ENCODE peak calls at places on chromosome 10, in seven cellular contexts. H is sigmoid colon, B is A549, X is upper lobe of left lung, D is HepG2, W is stomach, T is K562. J is an unnamed sample.

GRCh38 chr10:124378817-124379510 is 39.8 kb downstream of the OAT start:
- DNase-seq in T (no peak), X (peak; percentile 68), W (no peak), B (peak; percentile 34), D (no peak), H (peak; percentile 58), J (no peak)

GRCh38 chr10:125343118-125343752 is 182.9 kb upstream of the CTBP2 start:
- DNase-seq in D (peak; percentile 7), W (no peak), T (peak; percentile 9), B (peak; percentile 20), H (no peak), X (no peak), J (peak; percentile 21)

GRCh38 chr10:36277459-36277858 is 635.4 kb upstream of the FZD8 start:
- DNase-seq in T (no peak), W (no peak), D (no peak), X (no peak), H (no peak), B (no peak), J (no peak)

GRCh38 chr10:127398140-127398966 is 150.8 kb upstream of the NPS start:
- DNase-seq in B (no peak), T (no peak), X (no peak), D (no peak), W (no peak), H (no peak), J (no peak)

GRCh38 chr10:7889947-7890542 is 71.7 kb downstream of the TAF3 start:
- DNase-seq in B (no peak), D (no peak), W (no peak), X (no peak), T (no peak), H (no peak), J (no peak)

GRCh38 chr10:84541289-84541637 is 212.9 kb downstream of the CCSER2 start:
- DNase-seq in D (peak; percentile 67), X (no peak), W (no peak), T (peak; percentile 33), B (no peak), H (no peak), J (no peak)

GRCh38 chr10:3785849-3786290 is 861 bp upstream of the KLF6 start:
- DNase-seq in H (peak; percentile 78), T (no peak), W (no peak), X (no peak), D (no peak), B (no peak), J (peak; percentile 58)

GRCh38 chr10:80472234-80473095 is 18.4 kb downstream of the TSPAN14 start:
- DNase-seq in X (no peak), W (no peak), D (no peak), B (no peak), H (no peak), T (no peak), J (no peak)

GRCh38 chr10:52703898-52704297 is 68.7 kb downstream of the MBL2 start:
- DNase-seq in W (no peak), D (no peak), B (no peak), X (no peak), T (no peak), H (no peak), J (no peak)

GRCh38 chr10:905503-905902 is 26.0 kb downstream of the LARP4B start:
- DNase-seq in B (no peak), H (no peak), T (no peak), X (no peak), D (no peak), W (no peak), J (no peak)

GRCh38 chr10:124742418-124743187 is 1.6 kb downstream of the FAM53B start:
- DNase-seq in X (peak; percentile 85), D (peak; percentile 57), T (peak; percentile 28), B (peak; percentile 54), W (no peak), H (peak; percentile 78), J (no peak)

GRCh38 chr10:101217450-101218281 is 11.6 kb downstream of the LBX1 start:
- DNase-seq in T (peak; percentile 43), W (no peak), H (no peak), X (peak; percentile 80), D (peak; percentile 35), B (peak; percentile 71), J (peak; percentile 36)

GRCh38 chr10:131816157-131816775 is 84.5 kb upstream of the PPP2R2D start:
- DNase-seq in H (no peak), W (peak; percentile 22), T (no peak), X (peak; percentile 38), B (no peak), D (no peak), J (no peak)

GRCh38 chr10:129335942-129336341 is 131.1 kb upstream of the MGMT start:
- DNase-seq in D (no peak), T (no peak), H (no peak), B (no peak), W (no peak), X (no peak), J (no peak)

GRCh38 chr10:129339191-129339590 is 127.8 kb upstream of the MGMT start:
- DNase-seq in W (no peak), B (no peak), T (no peak), D (no peak), H (no peak), X (no peak), J (no peak)

GRCh38 chr10:129334326-129334725 is 132.7 kb upstream of the MGMT start:
- DNase-seq in T (no peak), B (no peak), X (no peak), D (no peak), H (no peak), W (no peak), J (no peak)

GRCh38 chr10:129332476-129332875 is 134.6 kb upstream of the MGMT start:
- DNase-seq in T (peak; percentile 45), D (no peak), X (no peak), B (no peak), W (no peak), H (no peak), J (no peak)

DNA sequence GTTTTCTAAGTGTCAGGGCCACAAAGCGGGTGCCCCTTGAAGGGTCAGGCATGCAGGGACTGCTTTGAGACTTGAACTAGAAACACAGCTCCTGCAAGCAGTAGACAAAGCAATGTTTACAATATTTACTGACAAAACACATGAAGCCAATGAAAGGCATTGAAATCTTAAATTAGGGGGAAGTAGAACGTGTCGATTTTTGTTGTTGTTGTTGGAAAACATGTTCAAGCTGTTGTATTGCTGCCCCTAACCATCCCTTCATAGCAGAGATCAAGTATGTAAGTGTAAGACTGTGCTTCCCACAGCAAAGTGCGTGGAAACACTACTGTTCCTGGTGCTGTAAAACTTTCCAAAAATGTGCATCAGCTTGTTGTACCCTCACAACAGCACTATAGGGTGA is 131.6 kb upstream of the MGMT start:
- DNase-seq in W (no peak), H (no peak), D (no peak), X (no peak), B (no peak), T (no peak), J (no peak)
- TF ChIP-seq POLR2A in W (no peak), H (no peak), D (no peak), X (no peak), B (no peak), T (no peak), J (no peak)

DNA sequence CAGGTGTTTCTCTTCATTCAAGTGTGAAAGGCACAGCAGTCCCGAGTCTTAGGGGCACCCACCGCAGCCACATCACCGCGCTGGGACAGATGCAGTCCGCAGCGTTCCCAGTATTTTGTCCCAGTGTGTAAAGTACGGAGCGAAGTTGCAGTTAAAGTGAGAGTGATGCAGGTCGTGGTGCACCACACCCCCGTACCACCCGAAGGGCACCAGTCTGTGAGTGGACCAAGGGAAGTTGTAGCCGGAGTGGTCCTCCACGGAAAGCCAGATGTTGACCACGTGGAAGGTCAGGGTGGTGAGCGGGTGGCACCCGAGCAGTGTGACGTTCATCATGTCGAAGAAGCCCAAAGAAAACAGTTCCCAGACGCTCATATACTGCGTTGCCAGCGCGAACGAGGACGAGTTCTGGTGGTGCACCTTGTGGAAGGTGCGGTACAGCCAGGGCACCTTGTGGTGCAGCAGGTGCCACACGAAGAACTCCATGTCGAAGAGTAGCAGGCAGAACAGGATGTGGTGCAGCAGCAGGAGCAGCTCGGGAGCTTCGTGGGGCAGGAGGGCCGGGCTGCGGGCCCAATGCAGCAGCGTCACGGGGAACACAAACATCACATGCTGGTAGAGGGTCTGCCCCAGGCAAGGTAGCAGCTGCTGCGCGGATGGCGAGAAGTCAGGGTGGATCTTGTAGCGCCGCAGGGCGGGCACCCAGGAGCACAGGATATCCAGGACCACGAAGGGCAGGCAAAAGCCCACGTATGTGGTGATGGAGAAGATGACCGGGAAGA is 526 bp downstream of the CH25H start:
- DNase-seq in B (no peak), T (no peak), W (peak; percentile 26), D (no peak), X (peak; percentile 86), H (peak; percentile 74), J (peak; percentile 18)
- H3K4me3 ChIP-seq in B (peak overlapping the region; percentile 49), T (no peak overlapping the region), W (peak overlapping the region; percentile 50), D (no peak overlapping the region), X (peak overlapping the region; percentile 47), H (peak overlapping the region; percentile 44), J (peak overlapping the region; percentile 58)

DNA sequence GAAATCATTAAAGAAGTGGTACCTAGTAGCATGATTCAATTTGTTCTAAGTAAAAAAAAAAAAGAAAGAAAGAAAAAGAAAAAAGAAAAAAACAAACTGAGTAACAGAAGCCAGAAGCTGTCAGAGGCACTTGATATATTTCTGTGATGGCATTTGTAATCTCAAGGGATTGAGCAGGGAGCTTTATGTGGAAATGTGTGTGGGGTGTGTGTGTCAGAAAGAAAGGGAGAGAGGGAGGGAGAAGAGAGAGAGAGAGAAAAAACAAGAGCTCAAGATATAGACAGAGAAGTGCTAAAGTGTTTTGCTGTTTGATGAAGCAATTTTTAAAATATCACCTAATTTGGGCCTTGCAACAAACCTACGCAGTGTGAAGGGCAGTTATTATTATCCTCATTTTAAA is 357.6 kb upstream of the PCDH15 start:
- DNase-seq in X (no peak), T (no peak), W (no peak), B (no peak), D (no peak), H (no peak), J (no peak)
- TF ChIP-seq EP300 in X (no peak), T (no peak), W (no peak), B (no peak), D (no peak), H (no peak), J (no peak)

DNA sequence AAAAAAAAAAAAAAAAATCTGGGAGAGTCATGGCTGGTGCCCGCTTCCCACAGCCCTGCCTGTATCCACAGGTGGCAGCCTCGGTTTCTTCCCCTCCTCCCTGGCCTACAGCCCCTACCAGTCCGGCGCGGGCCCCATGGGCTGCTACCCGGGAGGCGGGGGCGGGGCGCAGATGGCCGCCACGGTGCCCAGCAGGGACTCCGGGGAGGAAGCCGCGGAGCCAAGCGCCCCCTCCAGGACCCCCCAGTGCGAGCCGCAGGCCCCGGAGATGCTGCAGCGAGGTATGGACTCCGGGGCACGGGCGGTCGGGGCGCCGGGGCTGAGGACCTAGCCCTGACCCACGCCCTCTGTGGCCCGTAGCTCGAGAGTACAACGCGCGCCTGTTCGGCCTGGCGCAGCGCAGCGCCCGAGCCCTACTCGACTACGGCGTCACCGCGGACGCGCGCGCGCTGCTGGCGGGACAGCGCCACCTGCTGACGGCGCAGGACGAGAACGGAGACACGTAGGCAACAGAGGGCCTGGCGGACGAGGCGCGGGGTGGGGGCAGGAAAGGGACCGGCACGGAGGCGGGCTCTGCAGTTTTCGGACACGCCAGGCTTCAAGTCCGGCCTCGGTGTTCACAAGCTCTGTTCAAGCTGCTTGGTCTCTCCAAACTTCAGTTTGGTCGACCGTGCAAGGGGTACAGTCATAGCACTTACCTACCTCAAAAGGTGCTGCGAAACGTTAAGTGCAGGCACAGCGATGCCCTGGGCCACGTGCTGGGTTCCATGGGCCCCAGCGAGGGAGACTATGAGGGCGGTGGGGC is 3.9 kb downstream of the NFKB2 start:
- DNase-seq in B (peak; percentile 79), H (peak; percentile 95), W (peak; percentile 93), X (peak; percentile 98), T (peak; percentile 77), D (peak; percentile 68), J (peak; percentile 92)
- TF ChIP-seq POLR2A in B (peak; percentile 58), H (peak; percentile 45), W (no peak), X (no peak), T (no peak), D (peak; percentile 62), J (peak; percentile 73)

J was measured in transverse colon.